ENCODE peak calls at places on chromosomes 6 and 20, in seven cellular contexts. J is trophoblast cell, G is NCI-H524 treated with DMSO at 0.1 percent for 48 hours, S is A549, K is ACHN, Q is Right ventricle myocardium inferior, H is SW 1271. O is an unnamed sample.

GRCh38 chr20:52410746-52411317 is 219.3 kb upstream of the ZFP64 start:
- DNase-seq in J (no peak), G (no peak), S (no peak), K (no peak), Q (no peak), H (no peak), O (no peak)

GRCh38 chr6:169700296-169700695 is 1.5 kb downstream of the WDR27 start:
- DNase-seq in J (no peak), G (no peak), S (no peak), K (peak; percentile 25), Q (no peak), H (no peak), O (no peak)

GRCh38 chr20:48761914-48762313 is 65.9 kb downstream of the PREX1 start:
- DNase-seq in J (no peak), G (no peak), S (no peak), K (no peak), Q (no peak), H (no peak), O (no peak)

GRCh38 chr6:15399651-15400470 is 154.0 kb downstream of the JARID2 start:
- DNase-seq in J (no peak), G (peak; percentile 46), S (peak; percentile 15), K (peak; percentile 44), Q (peak; percentile 79), H (no peak), O (peak; percentile 29)

GRCh38 chr20:46088409-46089075 is 1.2 kb downstream of the NCOA5 start:
- DNase-seq in J (peak; percentile 78), G (no peak), S (peak; percentile 10), K (peak; percentile 18), Q (no peak), H (peak; percentile 13), O (no peak)

GRCh38 chr6:25401711-25402110 is 122.5 kb downstream of the CARMIL1 start:
- DNase-seq in J (no peak), G (no peak), S (no peak), K (no peak), Q (no peak), H (no peak), O (no peak)

GRCh38 chr20:54133434-54134427 is 40.1 kb downstream of the CYP24A1 start:
- DNase-seq in J (peak; percentile 66), G (no peak), S (no peak), K (peak; percentile 66), Q (no peak), H (peak; percentile 43), O (no peak)

GRCh38 chr6:6986373-6986772 is 121.4 kb upstream of the RREB1 start:
- DNase-seq in J (no peak), G (no peak), S (no peak), K (no peak), Q (no peak), H (no peak), O (no peak)

GRCh38 chr20:59458645-59459044 is 145.7 kb upstream of the PHACTR3 start:
- DNase-seq in J (no peak), G (no peak), S (no peak), K (no peak), Q (no peak), H (no peak), O (no peak)

GRCh38 chr6:39561536-39562266 is 163.5 kb downstream of the KIF6 start:
- DNase-seq in J (no peak), G (no peak), S (no peak), K (no peak), Q (no peak), H (no peak), O (no peak)

GRCh38 chr20:8007490-8007889 is 12.1 kb downstream of the TMX4 start:
- DNase-seq in J (no peak), G (no peak), S (no peak), K (no peak), Q (no peak), H (no peak), O (no peak)

GRCh38 chr6:135044639-135045038 is 10.0 kb downstream of the HBS1L start:
- DNase-seq in J (no peak), G (no peak), S (no peak), K (no peak), Q (no peak), H (no peak), O (no peak)

GRCh38 chr6:12288211-12288618 is 1.9 kb upstream of the EDN1 start:
- DNase-seq in J (peak; percentile 78), G (no peak), S (no peak), K (no peak), Q (no peak), H (no peak), O (no peak)

GRCh38 chr6:144809969-144810368 is 524.8 kb downstream of the UTRN start:
- DNase-seq in J (no peak), G (no peak), S (no peak), K (no peak), Q (no peak), H (no peak), O (no peak)

GRCh38 chr6:26207248-26207801 is 120.1 kb downstream of the HFE start:
- DNase-seq in J (no peak), G (no peak), S (no peak), K (no peak), Q (no peak), H (no peak), O (no peak)

GRCh38 chr20:50366270-50367103 is 143.7 kb upstream of the PTPN1 start:
- DNase-seq in J (peak; percentile 29), G (no peak), S (no peak), K (no peak), Q (peak; percentile 81), H (no peak), O (peak; percentile 26)

GRCh38 chr20:5156670-5157448 is 30.1 kb downstream of the CDS2 start:
- DNase-seq in J (peak; percentile 47), G (peak; percentile 15), S (no peak), K (peak; percentile 57), Q (no peak), H (peak; percentile 85), O (no peak)

GRCh38 chr6:27608916-27609883 is 136.3 kb upstream of the ZNF184 start:
- DNase-seq in J (peak; percentile 93), G (no peak), S (no peak), K (peak; percentile 84), Q (no peak), H (peak; percentile 61), O (no peak)

GRCh38 chr20:36319356-36320260 is 13.5 kb downstream of the DLGAP4 start:
- DNase-seq in J (peak; percentile 25), G (no peak), S (no peak), K (no peak), Q (peak; percentile 32), H (no peak), O (no peak)

GRCh38 chr6:12343440-12344162 is 53.4 kb downstream of the EDN1 start:
- DNase-seq in J (peak; percentile 88), G (no peak), S (peak; percentile 46), K (peak; percentile 74), Q (no peak), H (no peak), O (no peak)

GRCh38 chr6:32603888-32604287 is 14.2 kb upstream of the HLA-DRB1 start:
- DNase-seq in J (no peak), G (no peak), S (no peak), K (no peak), Q (no peak), H (no peak), O (no peak)

GRCh38 chr6:6600865-6601264 is 12.3 kb downstream of the LY86 start:
- DNase-seq in J (peak; percentile 19), G (no peak), S (no peak), K (no peak), Q (no peak), H (no peak), O (no peak)

GRCh38 chr6:16086970-16087369 is 41.9 kb upstream of the MYLIP start:
- DNase-seq in J (no peak), G (no peak), S (no peak), K (no peak), Q (no peak), H (no peak), O (no peak)

GRCh38 chr6:127117979-127118504 is 429 bp upstream of the RSPO3 start:
- DNase-seq in J (no peak), G (no peak), S (peak; percentile 12), K (peak; percentile 18), Q (peak; percentile 52), H (peak; percentile 25), O (no peak)

GRCh38 chr6:110534731-110535164 is 58.3 kb upstream of the SLC22A16 start:
- DNase-seq in J (peak; percentile 63), G (no peak), S (no peak), K (no peak), Q (no peak), H (peak; percentile 26), O (peak; percentile 84)